ENCODE peak calls at places on chromosomes 5 and 9, in six cellular contexts. R is aorta, B is RWPE1, C is HL-60, F is esophagus squamous epithelium, K is uterus. H is an unnamed sample.

GRCh38 chr9:28598396-28598795 is 1025.1 kb upstream of the C9orf72 start:
- DNase-seq in R (no peak), B (no peak), C (no peak), F (no peak), K (no peak), H (no peak)

GRCh38 chr9:130522233-130522808 is 57.1 kb upstream of the FUBP3 start:
- DNase-seq in R (no peak), B (no peak), C (peak), F (no peak), K (no peak), H (peak)

GRCh38 chr5:168932400-168932799 is 353.2 kb upstream of the PANK3 start:
- DNase-seq in R (no peak), B (no peak), C (no peak), F (no peak), K (no peak), H (no peak)

GRCh38 chr9:110659891-110660541 is 8.6 kb upstream of the MUSK start:
- DNase-seq in R (no peak), B (no peak), C (no peak), F (no peak), K (no peak), H (no peak)

GRCh38 chr9:18596920-18597319 is 123.0 kb downstream of the ADAMTSL1 start:
- DNase-seq in R (no peak), B (peak), C (no peak), F (no peak), K (peak), H (peak)

GRCh38 chr5:139688712-139689413 is 40.7 kb downstream of the CXXC5 start:
- DNase-seq in R (no peak), B (no peak), C (peak), F (no peak), K (no peak), H (no peak)

GRCh38 chr5:18944771-18945170 is 1043.2 kb downstream of the CDH18 start:
- DNase-seq in R (no peak), B (no peak), C (no peak), F (no peak), K (no peak), H (no peak)

GRCh38 chr9:122261469-122261881 is 3.2 kb downstream of the RBM18 start:
- DNase-seq in R (peak), B (peak), C (peak), F (no peak), K (peak), H (peak)

GRCh38 chr5:58056546-58056945 is 403.3 kb downstream of the PLK2 start:
- DNase-seq in R (no peak), B (no peak), C (no peak), F (no peak), K (no peak), H (no peak)

GRCh38 chr5:179486596-179487051 is 63.7 kb upstream of the RUFY1 start:
- DNase-seq in R (no peak), B (no peak), C (no peak), F (no peak), K (no peak), H (no peak)

GRCh38 chr5:111252799-111253564 is 28.8 kb downstream of the CAMK4 start:
- DNase-seq in R (no peak), B (no peak), C (no peak), F (no peak), K (no peak), H (no peak)

GRCh38 chr5:76104027-76104426 is 20.8 kb downstream of the SV2C start:
- DNase-seq in R (no peak), B (peak), C (peak), F (no peak), K (no peak), H (no peak)

GRCh38 chr9:134680393-134681060 is 38.9 kb downstream of the COL5A1 start:
- DNase-seq in R (no peak), B (no peak), C (no peak), F (no peak), K (no peak), H (no peak)

GRCh38 chr5:38648703-38649291 is 92.4 kb upstream of the LIFR start:
- DNase-seq in R (no peak), B (no peak), C (no peak), F (no peak), K (no peak), H (no peak)

GRCh38 chr5:77957931-77958476 is 181.9 kb upstream of the TBCA start:
- DNase-seq in R (no peak), B (no peak), C (no peak), F (no peak), K (no peak), H (no peak)

GRCh38 chr5:4113905-4114304 is 518.3 kb downstream of the IRX1 start:
- DNase-seq in R (no peak), B (no peak), C (no peak), F (no peak), K (no peak), H (no peak)

GRCh38 chr5:170861855-170862766 is at the start of gene RANBP17:
- DNase-seq in R (peak), B (peak), C (no peak), F (no peak), K (no peak), H (peak)

GRCh38 chr5:87829214-87829551 is 416.5 kb upstream of the CCNH start:
- DNase-seq in R (peak), B (peak), C (no peak), F (no peak), K (peak), H (peak)

GRCh38 chr9:133558191-133559126 is 24.0 kb downstream of the ADAMTSL2 start:
- DNase-seq in R (no peak), B (peak), C (peak), F (no peak), K (peak), H (peak)

GRCh38 chr9:37942616-37943328 is 38.8 kb upstream of the SLC25A51 start:
- DNase-seq in R (no peak), B (no peak), C (no peak), F (no peak), K (no peak), H (no peak)

GRCh38 chr9:80605129-80605528 is 1033.4 kb downstream of the TLE4 start:
- DNase-seq in R (no peak), B (peak), C (no peak), F (no peak), K (no peak), H (no peak)

GRCh38 chr9:129333961-129334743 is 156.1 kb upstream of the IER5L start:
- DNase-seq in R (peak), B (peak), C (peak), F (peak), K (peak), H (peak)

GRCh38 chr9:83636813-83637212 is 13.9 kb downstream of the IDNK start:
- DNase-seq in R (no peak), B (no peak), C (no peak), F (no peak), K (no peak), H (no peak)

GRCh38 chr9:109557481-109557880 is 59.4 kb upstream of the PTPN3 start:
- DNase-seq in R (no peak), B (no peak), C (no peak), F (no peak), K (no peak), H (no peak)

GRCh38 chr5:81579525-81579924 is 171.4 kb downstream of the SSBP2 start:
- DNase-seq in R (no peak), B (no peak), C (peak), F (no peak), K (no peak), H (no peak)

GRCh38 chr5:7868427-7868772 is 431 bp downstream of the FASTKD3 start:
- DNase-seq in R (no peak), B (no peak), C (no peak), F (no peak), K (no peak), H (no peak)

GRCh38 chr5:111509119-111509518 is 3.2 kb downstream of the STARD4 start:
- DNase-seq in R (no peak), B (no peak), C (no peak), F (no peak), K (no peak), H (no peak)

GRCh38 chr5:141608557-141608956 is 10.2 kb downstream of the DIAPH1 start:
- DNase-seq in R (no peak), B (no peak), C (no peak), F (no peak), K (no peak), H (no peak)

GRCh38 chr5:141605523-141606277 is 13.1 kb downstream of the DIAPH1 start:
- DNase-seq in R (peak), B (no peak), C (peak), F (peak), K (no peak), H (peak)

GRCh38 chr5:141604318-141604717 is 14.5 kb downstream of the DIAPH1 start:
- DNase-seq in R (peak), B (peak), C (peak), F (no peak), K (peak), H (peak)

GRCh38 chr5:141608046-141608445 is 10.8 kb downstream of the DIAPH1 start:
- DNase-seq in R (no peak), B (no peak), C (no peak), F (no peak), K (no peak), H (no peak)

GRCh38 chr5:141603912-141604311 is 14.9 kb downstream of the DIAPH1 start:
- DNase-seq in R (no peak), B (no peak), C (no peak), F (no peak), K (no peak), H (no peak)
- H3K27ac ChIP-seq in R (peak), B (peak), C (peak), F (peak), K (peak), H (peak)

GRCh38 chr5:112738180-112738560 is 485 bp downstream of the APC start:
- DNase-seq in R (no peak), B (peak), C (peak), F (no peak), K (no peak), H (no peak)
- H3K27ac ChIP-seq in R (peak), B (peak), C (peak), F (peak), K (peak), H (no peak)

DNA sequence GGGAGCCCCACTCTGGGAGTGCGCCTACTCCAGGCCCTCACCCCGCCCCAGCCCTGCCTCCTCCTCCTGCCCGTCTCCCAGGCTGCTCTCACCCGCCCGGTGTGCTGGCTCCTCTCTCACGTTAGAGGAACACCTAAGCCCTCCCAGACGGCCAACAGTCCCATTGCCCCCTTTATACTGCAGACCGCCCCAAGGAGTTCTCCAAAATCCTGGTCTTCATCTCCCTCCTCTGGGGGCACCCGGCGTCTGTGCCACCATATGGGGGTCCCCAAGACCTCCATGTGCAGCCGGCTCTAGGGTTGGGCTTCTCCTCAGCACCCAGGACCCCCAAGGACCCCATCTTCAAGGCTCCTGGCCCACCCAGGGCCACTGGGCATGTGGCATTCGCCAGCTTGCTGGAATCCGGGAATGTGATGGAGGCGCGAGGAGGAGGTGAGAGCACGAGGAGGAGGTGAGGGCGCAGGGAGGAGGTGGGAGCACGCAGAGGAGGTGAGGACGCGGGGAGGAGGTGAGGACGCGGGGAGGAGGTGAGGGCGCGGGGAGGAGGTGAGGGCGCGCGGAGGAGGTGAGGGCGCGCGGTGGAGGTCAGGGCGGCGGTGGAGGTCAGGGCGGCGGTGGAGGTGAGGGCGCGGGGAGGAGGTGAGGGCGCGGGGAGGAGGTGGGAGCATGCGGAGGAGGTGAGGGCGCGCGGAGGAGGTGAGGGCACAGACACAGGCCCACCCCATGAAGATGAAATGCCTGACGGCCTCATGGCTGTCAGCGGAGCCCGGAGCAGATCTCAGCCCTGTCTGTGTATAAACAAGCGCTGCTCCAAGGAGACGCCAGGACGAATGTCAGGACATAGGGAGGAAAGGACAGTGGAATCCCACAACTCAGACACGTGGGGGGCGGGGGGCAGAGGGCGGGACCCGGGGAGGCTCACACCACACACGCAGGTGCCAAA is 41.2 kb downstream of the EXD3 start:
- DNase-seq in R (peak), B (no peak), C (no peak), F (no peak), K (no peak), H (peak)
- H3K27ac ChIP-seq in R (no peak), B (no peak), C (no peak), F (no peak), K (no peak), H (no peak)

GRCh38 chr5:151218177-151218576 is 5.7 kb downstream of the CCDC69 start:
- DNase-seq in R (no peak), B (no peak), C (no peak), F (no peak), K (no peak), H (no peak)

GRCh38 chr5:151219138-151219537 is 4.8 kb downstream of the CCDC69 start:
- DNase-seq in R (no peak), B (no peak), C (no peak), F (no peak), K (no peak), H (no peak)

GRCh38 chr5:151215546-151215880 is 8.4 kb downstream of the CCDC69 start:
- DNase-seq in R (no peak), B (no peak), C (no peak), F (no peak), K (no peak), H (no peak)

GRCh38 chr5:151214614-151215545 is 9.0 kb downstream of the CCDC69 start:
- DNase-seq in R (peak), B (no peak), C (peak), F (peak), K (no peak), H (peak)

DNA sequence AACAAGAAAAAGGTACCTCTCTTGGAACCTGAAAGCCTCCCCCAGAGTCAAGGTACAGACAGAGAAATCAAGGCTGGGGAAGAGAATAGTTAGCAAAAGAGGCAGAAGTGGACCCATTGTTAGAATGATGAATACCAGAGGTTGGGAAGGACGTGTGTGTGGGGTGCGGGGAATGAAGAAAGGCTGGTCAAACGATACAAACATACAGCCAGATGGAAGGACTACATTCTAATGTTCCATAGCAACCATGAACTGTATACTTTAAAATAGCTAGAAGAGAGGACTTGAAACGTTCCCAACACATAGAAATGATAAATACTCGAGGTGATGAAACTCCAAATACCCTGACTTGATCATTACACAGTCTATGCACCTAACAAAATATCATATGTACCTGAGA is 7.1 kb downstream of the CCDC69 start:
- DNase-seq in R (no peak), B (no peak), C (no peak), F (no peak), K (no peak), H (no peak)
- H3K27ac ChIP-seq in R (no peak), B (no peak), C (no peak), F (no peak), K (no peak), H (no peak)

DNA sequence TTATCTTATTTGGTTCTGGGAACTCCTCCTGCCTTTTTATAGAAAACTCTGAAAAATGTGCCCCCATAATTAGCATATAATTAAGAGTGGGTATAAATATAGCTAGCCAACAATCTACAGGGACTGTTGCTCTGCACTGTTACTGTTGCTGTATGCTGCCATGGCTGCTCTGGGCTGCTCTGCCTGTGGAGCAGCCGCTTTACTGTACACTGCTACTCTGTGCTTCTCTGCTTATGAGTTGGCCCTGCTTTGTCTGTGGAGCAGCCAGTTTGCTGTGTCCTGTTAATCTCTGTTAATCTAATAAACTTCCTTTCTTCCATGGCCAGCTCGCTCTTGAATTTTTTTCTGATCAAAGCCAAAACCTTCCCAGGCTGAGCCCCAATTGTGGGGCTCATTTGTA is 2244.0 kb upstream of the ACO1 start:
- DNase-seq in R (no peak), B (no peak), C (no peak), F (no peak), K (no peak), H (no peak)
- H3K27ac ChIP-seq in R (no peak), B (no peak), C (no peak), F (no peak), K (no peak), H (no peak)

GRCh38 chr9:125476645-125477044 is 215.0 kb downstream of the GAPVD1 start:
- DNase-seq in R (no peak), B (no peak), C (no peak), F (no peak), K (no peak), H (no peak)

GRCh38 chr9:125472562-125472925 is 210.9 kb downstream of the GAPVD1 start:
- DNase-seq in R (no peak), B (no peak), C (no peak), F (no peak), K (no peak), H (no peak)

GRCh38 chr9:125475385-125475784 is 213.8 kb downstream of the GAPVD1 start:
- DNase-seq in R (no peak), B (no peak), C (no peak), F (no peak), K (no peak), H (no peak)

GRCh38 chr9:125470767-125471580 is 209.3 kb downstream of the GAPVD1 start:
- DNase-seq in R (no peak), B (no peak), C (no peak), F (no peak), K (no peak), H (no peak)

DNA sequence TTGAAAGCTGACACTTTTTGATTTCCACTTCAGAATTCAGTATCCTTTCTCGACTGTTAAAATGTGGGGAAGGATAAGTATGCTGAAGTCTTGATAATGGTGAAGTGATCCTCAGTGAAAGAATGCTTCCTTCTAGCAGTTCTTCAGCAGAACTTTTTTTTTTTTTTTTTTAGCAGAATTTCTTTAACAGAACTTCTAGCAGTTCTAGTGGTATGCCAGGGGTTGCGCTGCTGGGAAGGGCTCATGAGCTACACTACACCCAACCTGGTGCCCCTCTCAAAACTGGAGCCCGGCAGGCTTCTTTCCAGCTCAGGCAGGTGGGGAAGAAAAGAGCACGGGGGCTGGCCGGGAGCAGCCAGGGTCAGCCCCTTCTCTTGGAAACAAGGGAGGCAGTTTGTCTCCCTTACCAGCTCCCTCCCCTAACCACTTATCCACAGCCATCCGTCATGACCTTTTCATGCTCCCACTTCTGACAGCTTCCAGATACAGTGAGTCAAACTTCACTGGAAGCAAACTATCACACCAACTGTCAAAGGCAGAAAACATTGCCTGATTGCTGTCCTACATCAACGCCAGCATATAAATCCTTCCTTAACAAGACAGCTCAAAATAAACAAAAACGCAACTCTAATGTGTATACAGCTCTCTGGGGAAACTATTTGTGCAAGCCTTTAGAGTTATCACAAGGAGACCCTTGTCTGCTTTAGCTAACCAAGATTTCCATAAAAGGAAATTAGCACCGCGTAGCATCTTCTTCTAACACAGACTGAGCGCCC is 211.5 kb downstream of the GAPVD1 start:
- DNase-seq in R (peak), B (no peak), C (no peak), F (no peak), K (peak), H (peak)
- H3K27ac ChIP-seq in R (no peak), B (no peak), C (no peak), F (no peak), K (peak), H (peak)

GRCh38 chr5:11292648-11293356 is 531.8 kb upstream of the DAP start:
- DNase-seq in R (no peak), B (no peak), C (no peak), F (no peak), K (no peak), H (no peak)
- H3K27ac ChIP-seq in R (no peak), B (no peak), C (no peak), F (no peak), K (no peak), H (no peak)

GRCh38 chr9:99261923-99262322 is 39.8 kb downstream of the SEC61B start:
- DNase-seq in R (no peak), B (no peak), C (no peak), F (no peak), K (no peak), H (no peak)
- H3K27ac ChIP-seq in R (no peak), B (no peak), C (no peak), F (no peak), K (no peak), H (no peak)

H was measured in adrenal gland.